ENCODE peak calls at places on chromosomes 4 and X, in nine cellular contexts. N is A549, M is suprapubic skin, Q is upper lobe of left lung, C is ovary, V is IMR-90, G is HCT116, P is tibial nerve, F is lower leg skin. L is an unnamed sample.

GRCh38 chr4:72975488-72975784 is 94.1 kb downstream of the COX18 start:
- DNase-seq in C (no peak), P (no peak), F (no peak), Q (no peak), V (peak), M (no peak), G (no peak), N (no peak), L (no peak)

GRCh38 chr4:99161700-99162099 is 17.6 kb upstream of the ADH4 start:
- DNase-seq in M (no peak), V (no peak), C (no peak), N (no peak), F (no peak), G (no peak), Q (no peak), P (no peak), L (no peak)

GRCh38 chrX:15849555-15849954 is 5.1 kb downstream of the AP1S2 start:
- DNase-seq in M (no peak), Q (no peak), F (no peak), N (peak), P (no peak), C (no peak), V (no peak), G (no peak), L (no peak)

GRCh38 chr4:22573198-22573597 is 57.3 kb upstream of the ADGRA3 start:
- DNase-seq in G (no peak), V (no peak), M (no peak), C (peak), Q (peak), P (peak), N (no peak), F (no peak), L (no peak)

GRCh38 chr4:105859233-105859632 is 36.0 kb upstream of the NPNT start:
- DNase-seq in C (no peak), G (peak), P (no peak), Q (no peak), V (peak), M (no peak), N (peak), F (no peak), L (no peak)

GRCh38 chr4:48704091-48704802 is 75.8 kb downstream of the FRYL start:
- DNase-seq in V (no peak), N (no peak), C (no peak), Q (no peak), G (no peak), F (no peak), M (no peak), P (no peak), L (no peak)

GRCh38 chrX:48937065-48937907 is 18.5 kb upstream of the PIM2 start:
- DNase-seq in Q (peak), P (peak), M (no peak), F (peak), V (no peak), C (no peak), N (no peak), G (no peak), L (peak)

GRCh38 chr4:107757860-107758476 is 37.9 kb upstream of the PAPSS1 start:
- DNase-seq in C (no peak), V (peak), N (peak), M (no peak), G (no peak), Q (no peak), P (no peak), F (no peak), L (no peak)

GRCh38 chrX:79169484-79169883 is 25.0 kb downstream of the GPR174 start:
- DNase-seq in Q (no peak), C (no peak), N (no peak), P (no peak), M (no peak), G (no peak), V (no peak), F (no peak), L (no peak)

GRCh38 chrX:22634081-22634480 is 361.4 kb downstream of the CBLL2 start:
- DNase-seq in N (no peak), M (no peak), G (no peak), F (no peak), P (no peak), V (peak), Q (no peak), C (no peak), L (no peak)

GRCh38 chr4:85821688-85822087 is 346.7 kb downstream of the ARHGAP24 start:
- DNase-seq in F (no peak), Q (no peak), V (no peak), N (no peak), M (no peak), C (no peak), P (no peak), G (no peak), L (no peak)

GRCh38 chrX:64580035-64580434 is 184.8 kb upstream of the MTMR8 start:
- DNase-seq in P (no peak), Q (no peak), V (no peak), M (no peak), F (no peak), C (no peak), N (no peak), G (no peak), L (no peak)

GRCh38 chrX:152663086-152663485 is 25.4 kb downstream of the GABRQ start:
- DNase-seq in F (no peak), P (no peak), N (no peak), V (no peak), C (no peak), G (no peak), Q (no peak), M (no peak), L (no peak)

GRCh38 chr4:142565771-142566170 is 280.3 kb downstream of the INPP4B start:
- DNase-seq in Q (no peak), C (no peak), G (no peak), P (no peak), F (no peak), M (no peak), N (no peak), V (no peak), L (no peak)

GRCh38 chr4:67480810-67481209 is 64.5 kb downstream of the CENPC start:
- DNase-seq in F (no peak), Q (no peak), V (no peak), N (no peak), P (no peak), G (no peak), C (no peak), M (no peak), L (no peak)

GRCh38 chrX:73561791-73562190 is 1.2 kb upstream of the CHIC1 start:
- DNase-seq in M (no peak), G (no peak), P (no peak), N (no peak), F (no peak), V (peak), C (no peak), Q (no peak), L (no peak)

GRCh38 chr4:8384397-8385060 is 56.0 kb downstream of the ACOX3 start:
- DNase-seq in M (no peak), P (no peak), G (no peak), F (no peak), N (no peak), Q (peak), V (no peak), C (peak), L (no peak)

GRCh38 chr4:137664055-137664405 is 131.7 kb upstream of the PCDH18 start:
- DNase-seq in N (no peak), Q (no peak), F (no peak), C (no peak), P (no peak), M (no peak), V (peak), G (no peak), L (no peak)

GRCh38 chr4:103443324-103443723 is 245.2 kb upstream of the CENPE start:
- DNase-seq in G (peak), P (no peak), M (no peak), C (no peak), F (no peak), Q (no peak), N (no peak), V (no peak), L (no peak)

GRCh38 chr4:122997463-122998101 is 75.2 kb upstream of the NUDT6 start:
- DNase-seq in N (no peak), F (no peak), M (no peak), C (no peak), Q (no peak), P (no peak), G (no peak), V (no peak), L (no peak)

GRCh38 chr4:38161208-38162113 is 201.3 kb downstream of the PTTG2 start:
- DNase-seq in N (no peak), Q (no peak), M (no peak), C (no peak), V (peak), F (no peak), G (no peak), P (no peak), L (no peak)

GRCh38 chr4:38163216-38164006 is 203.2 kb downstream of the PTTG2 start:
- DNase-seq in V (peak), Q (no peak), P (no peak), N (no peak), F (no peak), M (no peak), G (no peak), C (no peak), L (no peak)

GRCh38 chr4:38157592-38157991 is 197.4 kb downstream of the PTTG2 start:
- DNase-seq in C (no peak), N (no peak), V (no peak), Q (peak), M (no peak), G (no peak), P (no peak), F (peak), L (no peak)

GRCh38 chr4:38162240-38162784 is 202.1 kb downstream of the PTTG2 start:
- DNase-seq in M (no peak), F (no peak), Q (no peak), N (no peak), V (peak), G (peak), C (peak), P (no peak), L (no peak)

GRCh38 chr4:38160487-38161207 is 200.4 kb downstream of the PTTG2 start:
- DNase-seq in C (no peak), F (peak), V (peak), Q (peak), P (peak), G (peak), N (peak), M (no peak), L (no peak)
- TF ChIP-seq POLR2A in C (no peak), F (no peak), V (peak), Q (no peak), P (no peak), G (no peak), N (no peak), M (no peak), L (no peak)

DNA sequence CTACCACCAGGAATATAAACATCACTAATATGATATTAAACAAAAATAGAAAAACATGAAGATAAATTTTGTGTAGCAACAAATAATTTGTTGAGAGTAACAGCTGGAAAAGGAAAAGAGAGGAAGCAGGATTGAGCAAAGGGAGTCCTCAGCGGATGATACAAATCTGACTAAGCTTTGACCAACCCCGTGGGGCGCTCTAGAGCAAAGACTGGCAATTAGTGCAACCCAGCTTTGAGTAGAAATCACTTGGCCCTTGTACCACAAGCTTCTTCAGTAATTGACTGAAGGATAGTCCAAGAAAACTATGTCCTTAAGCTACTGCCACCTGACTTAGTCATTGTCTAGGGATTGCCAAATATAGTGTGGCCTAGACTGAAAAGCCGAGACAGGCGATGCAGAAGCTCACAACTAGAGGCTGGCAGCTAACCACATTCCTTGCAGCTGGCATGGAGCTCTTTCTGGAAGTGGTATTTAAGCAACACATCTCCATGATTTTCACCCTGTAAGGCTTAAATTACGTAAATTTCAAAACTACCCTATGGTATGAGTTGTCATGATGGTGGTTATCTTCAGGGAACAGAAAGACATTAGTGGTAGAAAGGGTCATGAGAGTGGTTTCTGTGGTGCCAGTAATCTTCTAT is 396.0 kb downstream of the PDGFC start:
- DNase-seq in Q (no peak), N (no peak), G (no peak), P (no peak), V (no peak), C (no peak), M (no peak), F (no peak), L (no peak)
- TF ChIP-seq CTCF in Q (no peak), N (no peak), G (peak), P (no peak), V (no peak), C (no peak), M (no peak), F (no peak), L (no peak)

GRCh38 chr4:41072021-41072777 is 142.1 kb downstream of the APBB2 start:
- DNase-seq in N (no peak), F (no peak), V (no peak), Q (no peak), P (no peak), G (no peak), C (no peak), M (no peak), L (no peak)

GRCh38 chr4:41067369-41067768 is 147.0 kb downstream of the APBB2 start:
- DNase-seq in Q (no peak), C (no peak), P (no peak), N (no peak), G (no peak), M (no peak), V (peak), F (no peak), L (no peak)

GRCh38 chr4:41070516-41071281 is 143.6 kb downstream of the APBB2 start:
- DNase-seq in V (peak), M (no peak), C (no peak), P (no peak), G (no peak), F (no peak), Q (no peak), N (no peak), L (no peak)

GRCh38 chr4:41069838-41070237 is 144.5 kb downstream of the APBB2 start:
- DNase-seq in F (no peak), Q (no peak), G (no peak), P (no peak), V (no peak), C (no peak), M (no peak), N (no peak), L (no peak)

GRCh38 chr4:41069268-41069667 is 145.1 kb downstream of the APBB2 start:
- DNase-seq in G (no peak), Q (no peak), C (no peak), V (peak), M (no peak), N (no peak), P (no peak), F (no peak), L (no peak)
- TF ChIP-seq POLR2A in G (no peak), Q (no peak), C (no peak), V (no peak), M (no peak), N (no peak), P (no peak), F (no peak), L (no peak)

GRCh38 chr4:140711910-140712309 is 44.3 kb downstream of the TBC1D9 start:
- DNase-seq in V (no peak), M (no peak), P (no peak), Q (no peak), N (no peak), G (no peak), C (no peak), F (no peak), L (no peak)
- TF ChIP-seq CTCF in V (no peak), M (no peak), P (no peak), Q (no peak), N (no peak), G (no peak), C (no peak), F (no peak), L (no peak)

GRCh38 chr4:70113656-70114055 is 40.4 kb upstream of the PRR27 start:
- DNase-seq in F (no peak), P (no peak), C (no peak), V (no peak), N (no peak), M (no peak), Q (no peak), G (no peak), L (no peak)

GRCh38 chr4:70114091-70114490 is 39.9 kb upstream of the PRR27 start:
- DNase-seq in M (no peak), N (no peak), V (no peak), C (no peak), P (no peak), G (no peak), F (no peak), Q (no peak), L (no peak)

DNA sequence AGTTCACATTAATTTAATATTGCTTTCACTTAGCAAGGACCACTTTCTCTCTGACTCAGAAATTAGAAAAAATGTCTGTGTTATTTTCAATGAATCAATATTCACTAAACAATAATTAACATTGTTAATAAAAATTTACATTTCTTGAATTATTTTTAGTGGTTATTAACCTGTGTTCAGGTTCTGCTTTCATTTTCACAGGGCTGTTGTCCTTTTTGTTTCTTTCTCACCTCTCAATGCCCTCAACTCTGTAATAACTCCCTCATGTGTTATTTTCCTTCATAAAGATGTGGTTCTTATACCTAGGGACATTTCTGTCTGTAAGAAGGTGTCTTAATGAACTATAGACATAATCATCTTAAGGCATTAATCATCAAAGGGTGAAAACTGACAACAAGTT is 43.1 kb upstream of the PRR27 start:
- DNase-seq in V (no peak), P (no peak), F (no peak), C (no peak), M (no peak), N (no peak), Q (no peak), G (no peak), L (no peak)
- TF ChIP-seq POLR2A in V (no peak), P (no peak), F (no peak), C (no peak), M (no peak), N (no peak), Q (no peak), G (no peak), L (no peak)

GRCh38 chrX:131216828-131217227 is 72.3 kb downstream of the IGSF1 start:
- DNase-seq in P (no peak), M (no peak), Q (no peak), F (no peak), C (no peak), N (no peak), G (no peak), V (no peak), L (no peak)
- TF ChIP-seq CTCF in P (no peak), M (no peak), Q (no peak), F (no peak), C (no peak), N (no peak), G (no peak), V (no peak), L (no peak)